ENCODE peak calls at places on chromosome 16, in ten cellular contexts. Z, W, J, U, D, E, P, X, M and G are unnamed samples.

GRCh38 chr16:24738895-24739294 is 9.4 kb downstream of the TNRC6A start:
- DNase-seq in P (no peak), J (no peak), D (no peak), Z (no peak), M (no peak), U (no peak), W (no peak), X (no peak), E (no peak), G (no peak)

GRCh38 chr16:16861546-16861945 is 482.6 kb downstream of the NPIPA7 start:
- DNase-seq in D (peak), M (peak), Z (peak), X (peak), J (peak), W (no peak), U (peak), E (peak), P (peak), G (peak)

GRCh38 chr16:739560-740458 is 988 bp downstream of the CIAO3 start:
- DNase-seq in W (peak), M (no peak), U (no peak), X (no peak), P (no peak), E (no peak), Z (no peak), J (no peak), D (no peak), G (no peak)

GRCh38 chr16:11049396-11050059 is 105.2 kb downstream of the CLEC16A start:
- DNase-seq in U (no peak), W (no peak), Z (no peak), M (no peak), E (no peak), P (no peak), D (peak), X (no peak), J (peak), G (no peak)

GRCh38 chr16:64254443-64255367 is 867.2 kb downstream of the CDH11 start:
- DNase-seq in U (no peak), X (no peak), W (no peak), M (no peak), Z (no peak), J (no peak), E (no peak), D (no peak), P (no peak), G (no peak)

GRCh38 chr16:83315271-83315670 is 492.5 kb upstream of the HSBP1 start:
- DNase-seq in E (no peak), M (peak), P (no peak), D (peak), W (no peak), X (no peak), J (no peak), Z (no peak), U (no peak), G (no peak)

GRCh38 chr16:83882118-83882879 is 16.6 kb upstream of the MLYCD start:
- DNase-seq in P (no peak), U (no peak), D (no peak), J (no peak), Z (no peak), E (no peak), X (no peak), M (no peak), W (no peak), G (no peak)

GRCh38 chr16:379183-379960 is 2.4 kb downstream of the PGAP6 start:
- DNase-seq in X (no peak), P (no peak), E (no peak), D (no peak), Z (no peak), U (no peak), W (peak), M (no peak), J (no peak), G (no peak)

GRCh38 chr16:27918755-27919154 is 144.8 kb downstream of the GSG1L start:
- DNase-seq in Z (peak), J (peak), D (peak), W (no peak), P (no peak), E (no peak), X (no peak), U (no peak), M (no peak), G (no peak)

GRCh38 chr16:69839798-69840409 is 77.8 kb downstream of the WWP2 start:
- DNase-seq in J (no peak), X (no peak), M (peak), U (no peak), D (no peak), P (no peak), Z (no peak), W (peak), E (no peak), G (no peak)

GRCh38 chr16:48133455-48134226 is 22.2 kb downstream of the ABCC12 start:
- DNase-seq in X (no peak), W (peak), J (no peak), P (no peak), Z (no peak), U (no peak), D (no peak), M (no peak), E (no peak), G (no peak)

GRCh38 chr16:4991754-4992153 is 33.6 kb downstream of the SEC14L5 start:
- DNase-seq in X (no peak), M (no peak), W (peak), U (no peak), P (no peak), J (no peak), D (no peak), E (no peak), Z (no peak), G (no peak)

GRCh38 chr16:11871193-11871592 is 19.9 kb upstream of the RSL1D1 start:
- DNase-seq in Z (no peak), J (peak), D (peak), X (no peak), E (peak), U (no peak), P (no peak), W (peak), M (no peak), G (no peak)

GRCh38 chr16:64864232-64864803 is 257.5 kb downstream of the CDH11 start:
- DNase-seq in M (peak), Z (no peak), P (peak), U (no peak), D (peak), J (peak), W (no peak), X (no peak), E (peak), G (no peak)

GRCh38 chr16:21277927-21278706 is at the start of gene CRYM:
- DNase-seq in X (no peak), J (no peak), U (no peak), P (no peak), W (peak), E (peak), D (peak), M (peak), Z (no peak), G (peak)

GRCh38 chr16:4574919-4575705 is 19.0 kb downstream of the C16orf96 start:
- DNase-seq in J (no peak), X (no peak), D (no peak), Z (no peak), E (no peak), W (no peak), P (no peak), U (no peak), M (no peak), G (no peak)

GRCh38 chr16:67312450-67313118 is 14.0 kb downstream of the KCTD19 start:
- DNase-seq in W (no peak), P (no peak), U (no peak), Z (no peak), E (peak), M (no peak), J (no peak), X (no peak), D (peak), G (no peak)

GRCh38 chr16:27982184-27982583 is 81.3 kb downstream of the GSG1L start:
- DNase-seq in P (no peak), U (peak), D (no peak), W (peak), E (no peak), Z (peak), X (no peak), J (no peak), M (no peak), G (no peak)

GRCh38 chr16:83714286-83714685 is 93.5 kb upstream of the HSBP1 start:
- DNase-seq in E (no peak), P (no peak), Z (no peak), J (peak), U (no peak), W (no peak), M (no peak), D (no peak), X (no peak), G (no peak)

GRCh38 chr16:12311887-12312286 is 335.4 kb downstream of the SNX29 start:
- DNase-seq in J (no peak), M (no peak), W (no peak), X (no peak), Z (no peak), P (no peak), E (peak), U (no peak), D (no peak), G (no peak)

GRCh38 chr16:56984639-56985038 is 4.7 kb upstream of the NLRC5 start:
- DNase-seq in E (no peak), M (no peak), D (no peak), P (no peak), Z (peak), U (no peak), X (no peak), J (no peak), W (no peak), G (no peak)

GRCh38 chr16:27428035-27428785 is 26.2 kb downstream of the IL21R start:
- DNase-seq in W (peak), P (no peak), U (no peak), E (no peak), Z (no peak), D (no peak), M (no peak), X (no peak), J (no peak), G (peak)

GRCh38 chr16:5504028-5504758 is 406.6 kb upstream of the EEF2KMT start:
- DNase-seq in J (no peak), P (no peak), W (no peak), D (no peak), Z (no peak), X (no peak), U (no peak), E (no peak), M (peak), G (no peak)

GRCh38 chr16:84245933-84246678 is 6.3 kb upstream of the KCNG4 start:
- DNase-seq in J (no peak), Z (no peak), U (no peak), W (no peak), M (no peak), X (no peak), E (no peak), D (no peak), P (no peak), G (no peak)

GRCh38 chr16:53131363-53132071 is 76.7 kb downstream of the CHD9 start:
- DNase-seq in U (peak), D (peak), X (peak), E (peak), J (peak), Z (no peak), M (peak), P (no peak), W (peak), G (peak)

GRCh38 chr16:117381-118365 is 20.8 kb downstream of the NPRL3 start:
- DNase-seq in Z (peak), P (no peak), U (peak), W (peak), E (peak), X (peak), D (peak), M (no peak), J (peak), G (peak)

GRCh38 chr16:12752159-12752558 is 51.5 kb downstream of the CPPED1 start:
- DNase-seq in J (no peak), P (no peak), Z (no peak), W (no peak), E (no peak), U (no peak), X (no peak), M (no peak), D (no peak), G (no peak)

GRCh38 chr16:1564325-1564724 is 30.9 kb downstream of the TMEM204 start:
- DNase-seq in M (no peak), D (no peak), J (no peak), X (no peak), P (no peak), U (peak), E (no peak), W (no peak), Z (no peak), G (peak)

GRCh38 chr16:14400285-14400977 is 229.6 kb downstream of the PARN start:
- DNase-seq in M (no peak), E (no peak), X (no peak), Z (no peak), J (no peak), W (no peak), U (peak), D (no peak), P (no peak), G (no peak)

GRCh38 chr16:59878479-59878878 is 1144.4 kb upstream of the GOT2 start:
- DNase-seq in D (peak), P (no peak), Z (no peak), U (no peak), J (peak), W (no peak), E (peak), X (no peak), M (peak), G (no peak)

GRCh38 chr16:47134550-47134949 is 9.2 kb downstream of the NETO2 start:
- DNase-seq in U (no peak), J (no peak), W (no peak), P (no peak), M (no peak), E (no peak), X (no peak), D (no peak), Z (no peak), G (no peak)

GRCh38 chr16:47136101-47136820 is 7.5 kb downstream of the NETO2 start:
- DNase-seq in D (peak), Z (peak), E (peak), U (no peak), W (no peak), M (peak), P (no peak), J (no peak), X (no peak), G (peak)

GRCh38 chr16:47129755-47130435 is 13.8 kb downstream of the NETO2 start:
- DNase-seq in Z (no peak), W (no peak), J (no peak), X (no peak), D (no peak), U (no peak), P (no peak), E (no peak), M (no peak), G (no peak)

GRCh38 chr16:47132310-47132709 is 11.4 kb downstream of the NETO2 start:
- DNase-seq in W (no peak), P (no peak), M (peak), J (no peak), Z (no peak), E (peak), U (no peak), X (no peak), D (no peak), G (no peak)
- TF ChIP-seq CTCF in W (no peak), P (peak), M (no peak), J (no peak), Z (no peak), E (peak), U (peak), X (no peak), D (no peak), G (no peak)

GRCh38 chr16:54289242-54290051 is 2.9 kb upstream of the IRX3 start:
- DNase-seq in D (no peak), U (no peak), X (no peak), W (no peak), M (no peak), J (no peak), P (no peak), E (no peak), Z (no peak), G (no peak)
- H3K4me3 ChIP-seq in D (no peak), U (no peak), X (no peak), W (no peak), M (no peak), J (no peak), P (no peak), E (no peak), Z (no peak), G (no peak)

GRCh38 chr16:31010943-31011342 is 505 bp upstream of the STX1B start:
- DNase-seq in E (no peak), U (no peak), J (no peak), W (no peak), D (no peak), X (no peak), Z (no peak), M (no peak), P (no peak), G (no peak)

GRCh38 chr16:31008154-31008950 is 2.1 kb downstream of the STX1B start:
- DNase-seq in U (no peak), D (peak), W (no peak), M (peak), P (peak), E (peak), X (no peak), J (peak), Z (no peak), G (no peak)

GRCh38 chr16:31010539-31010938 is at the start of gene STX1B:
- DNase-seq in D (no peak), U (no peak), W (no peak), J (peak), X (peak), E (no peak), P (no peak), Z (no peak), M (peak), G (no peak)

GRCh38 chr16:31009120-31009519 is 1.3 kb downstream of the STX1B start:
- DNase-seq in J (no peak), P (no peak), Z (no peak), D (no peak), E (no peak), X (no peak), U (no peak), M (no peak), W (no peak), G (no peak)

GRCh38 chr16:31009894-31010293 is 544 bp downstream of the STX1B start:
- DNase-seq in X (no peak), W (no peak), P (no peak), U (no peak), M (no peak), D (no peak), E (no peak), J (no peak), Z (no peak), G (no peak)
- TF ChIP-seq CTCF in X (no peak), W (no peak), P (peak), U (no peak), M (peak), D (no peak), E (no peak), J (peak), Z (no peak), G (no peak)

DNA sequence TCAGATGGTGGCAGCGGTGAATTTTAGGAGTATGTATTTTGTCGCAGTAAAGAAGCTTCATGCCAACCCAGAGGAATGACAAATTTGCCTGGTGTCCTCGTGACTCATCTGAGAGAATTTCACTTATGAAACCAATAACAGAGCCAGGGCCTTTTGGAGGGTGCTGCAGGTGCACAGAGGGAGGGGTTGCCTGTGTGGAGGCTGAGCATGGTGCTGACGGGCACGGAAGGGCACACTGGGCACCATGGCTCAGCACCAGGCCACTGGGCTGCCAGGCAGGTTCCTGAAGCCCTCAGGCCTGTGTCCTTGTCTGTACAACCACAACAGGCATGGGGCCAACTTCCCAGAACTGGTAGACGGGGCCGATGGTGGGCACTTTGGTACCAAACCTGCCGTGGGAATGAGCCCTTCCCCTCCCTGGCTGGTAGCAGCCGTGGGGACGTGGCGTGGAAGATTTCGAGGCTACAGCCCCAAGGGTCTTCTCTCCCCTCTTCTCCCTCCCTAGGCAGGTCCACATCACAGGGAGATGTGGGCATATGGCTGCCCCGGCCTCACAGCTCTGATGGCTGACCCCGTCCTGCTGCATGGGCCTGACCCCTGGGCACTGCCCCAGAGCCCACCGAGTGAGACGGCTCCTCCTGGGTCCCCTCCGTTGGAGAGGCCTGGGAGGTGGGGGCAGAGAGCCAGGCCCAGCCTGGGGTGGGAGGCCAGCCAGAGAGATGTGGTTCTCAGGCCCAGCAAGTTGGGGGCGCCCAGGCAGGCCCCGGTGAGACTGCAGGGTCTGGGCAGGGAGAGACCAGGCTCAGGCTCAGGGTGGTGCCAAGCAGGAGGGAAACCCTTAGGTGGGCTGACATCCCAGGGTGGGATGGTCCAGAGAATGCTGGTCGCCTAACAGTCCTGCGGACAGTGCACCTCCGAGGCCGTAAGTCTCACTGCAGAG is 30.2 kb upstream of the ZNF469 start:
- DNase-seq in W (no peak), Z (no peak), M (no peak), J (peak), E (no peak), D (peak), U (no peak), X (no peak), P (no peak), G (no peak)
- H3K4me3 ChIP-seq in W (no peak), Z (no peak), M (no peak), J (no peak), E (no peak), D (no peak), U (no peak), X (no peak), P (no peak), G (no peak)

GRCh38 chr16:86390335-86390734 is 120.0 kb upstream of the FOXF1 start:
- DNase-seq in X (no peak), U (no peak), M (no peak), J (no peak), W (no peak), P (no peak), Z (no peak), D (no peak), E (no peak), G (no peak)

GRCh38 chr16:86393907-86394626 is 116.3 kb upstream of the FOXF1 start:
- DNase-seq in Z (no peak), E (no peak), P (no peak), X (no peak), D (no peak), W (no peak), U (no peak), M (no peak), J (no peak), G (no peak)

GRCh38 chr16:86391486-86391885 is 118.8 kb upstream of the FOXF1 start:
- DNase-seq in D (no peak), X (no peak), P (no peak), J (no peak), M (no peak), U (no peak), E (peak), W (no peak), Z (no peak), G (no peak)

GRCh38 chr16:86392751-86393150 is 117.6 kb upstream of the FOXF1 start:
- DNase-seq in J (no peak), P (no peak), Z (no peak), U (no peak), W (no peak), M (no peak), E (no peak), D (peak), X (no peak), G (no peak)

DNA sequence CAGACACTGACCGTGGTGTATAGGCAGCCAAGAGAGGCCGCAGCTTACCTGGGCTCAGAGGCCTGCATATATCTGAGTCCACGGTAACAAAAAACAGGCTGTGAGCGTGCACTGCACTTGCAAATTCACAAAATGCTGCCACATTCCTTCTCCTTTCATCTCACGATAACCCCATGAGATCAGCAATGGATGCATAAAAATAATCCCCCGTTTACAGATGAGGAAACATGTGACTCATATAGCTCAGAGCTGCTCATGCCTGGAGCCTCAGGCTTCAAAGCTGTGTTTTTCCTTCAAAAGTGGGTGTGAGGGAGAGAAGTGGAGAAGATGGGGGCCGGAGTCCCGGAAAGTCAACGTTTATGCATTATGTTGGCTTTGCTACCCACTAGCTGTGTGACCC is 118.3 kb upstream of the FOXF1 start:
- DNase-seq in M (peak), J (peak), P (peak), W (no peak), X (no peak), E (peak), D (peak), U (no peak), Z (no peak), G (no peak)
- TF ChIP-seq CTCF in M (no peak), J (no peak), P (no peak), W (no peak), X (no peak), E (no peak), D (no peak), U (no peak), Z (no peak), G (no peak)